ENCODE peak calls at places on chromosomes 13 and 19, in four cellular contexts. Q is mesendoderm, A is H1, M is IMR-90. P is an unnamed sample.

GRCh38 chr13:105817011-105817410 is 718.5 kb downstream of the EFNB2 start:
- DNase-seq in Q (peak; percentile 94), A (peak; percentile 61), M (no peak), P (peak; percentile 67)

GRCh38 chr13:112057736-112058518 is 9.0 kb upstream of the SOX1 start:
- DNase-seq in Q (no peak), A (no peak), M (no peak), P (peak; percentile 56)

GRCh38 chr13:109212630-109213029 is 573.8 kb downstream of the IRS2 start:
- DNase-seq in Q (no peak), A (no peak), M (no peak), P (no peak)

GRCh38 chr19:23071087-23071511 is 45.7 kb upstream of the ZNF730 start:
- DNase-seq in Q (no peak), A (no peak), M (peak; percentile 3), P (peak; percentile 24)

GRCh38 chr19:48656840-48657474 is 11.0 kb upstream of the CA11 start:
- DNase-seq in Q (peak; percentile 87), A (no peak), M (peak; percentile 95), P (no peak)

GRCh38 chr13:32645854-32646253 is 59.6 kb downstream of the PDS5B start:
- DNase-seq in Q (no peak), A (no peak), M (no peak), P (no peak)

GRCh38 chr19:32104465-32105235 is 240.8 kb upstream of the ZNF507 start:
- DNase-seq in Q (no peak), A (no peak), M (no peak), P (no peak)

GRCh38 chr19:39820696-39821095 is 13.3 kb downstream of the DYRK1B start:
- DNase-seq in Q (no peak), A (no peak), M (no peak), P (no peak)

GRCh38 chr19:6856749-6857372 is 30.5 kb upstream of the ADGRE1 start:
- DNase-seq in Q (no peak), A (no peak), M (no peak), P (no peak)

GRCh38 chr19:30520735-30521479 is 148.7 kb downstream of the ZNF536 start:
- DNase-seq in Q (no peak), A (no peak), M (no peak), P (no peak)

GRCh38 chr19:35421362-35421761 is 26.7 kb upstream of the FFAR2 start:
- DNase-seq in Q (no peak), A (no peak), M (no peak), P (no peak)

GRCh38 chr19:7982103-7982502 is 23.3 kb downstream of the ELAVL1 start:
- DNase-seq in Q (no peak), A (no peak), M (no peak), P (no peak)

GRCh38 chr13:104737713-104738112 is 1671.5 kb upstream of the SLC10A2 start:
- DNase-seq in Q (no peak), A (no peak), M (no peak), P (no peak)

GRCh38 chr19:6417713-6418561 is 6.7 kb downstream of the KHSRP start:
- DNase-seq in Q (peak; percentile 31), A (no peak), M (peak; percentile 5), P (no peak)

GRCh38 chr19:27870293-27870692 is 1342.7 kb downstream of the UQCRFS1 start:
- DNase-seq in Q (no peak), A (no peak), M (no peak), P (no peak)

GRCh38 chr19:27867981-27868380 is 1345.0 kb downstream of the UQCRFS1 start:
- DNase-seq in Q (no peak), A (no peak), M (no peak), P (no peak)

GRCh38 chr19:27876489-27876888 is 1336.5 kb downstream of the UQCRFS1 start:
- DNase-seq in Q (no peak), A (no peak), M (no peak), P (no peak)

GRCh38 chr19:27872370-27872769 is 1340.6 kb downstream of the UQCRFS1 start:
- DNase-seq in Q (no peak), A (no peak), M (no peak), P (no peak)
- H3K56ac ChIP-seq in Q (no peak overlapping the region), A (no peak overlapping the region), M (no peak overlapping the region), P (no peak overlapping the region)

GRCh38 chr19:17054746-17055145 is 20.5 kb downstream of the HAUS8 start:
- DNase-seq in Q (no peak), A (no peak), M (no peak), P (no peak)

GRCh38 chr19:17049711-17050280 is 23.2 kb upstream of the CPAMD8 start:
- DNase-seq in Q (no peak), A (no peak), M (peak; percentile 73), P (no peak)

GRCh38 chr19:17048885-17049453 is 22.4 kb upstream of the CPAMD8 start:
- DNase-seq in Q (no peak), A (no peak), M (no peak), P (no peak)

GRCh38 chr19:17055636-17056035 is 19.6 kb downstream of the HAUS8 start:
- DNase-seq in Q (no peak), A (no peak), M (no peak), P (no peak)

DNA sequence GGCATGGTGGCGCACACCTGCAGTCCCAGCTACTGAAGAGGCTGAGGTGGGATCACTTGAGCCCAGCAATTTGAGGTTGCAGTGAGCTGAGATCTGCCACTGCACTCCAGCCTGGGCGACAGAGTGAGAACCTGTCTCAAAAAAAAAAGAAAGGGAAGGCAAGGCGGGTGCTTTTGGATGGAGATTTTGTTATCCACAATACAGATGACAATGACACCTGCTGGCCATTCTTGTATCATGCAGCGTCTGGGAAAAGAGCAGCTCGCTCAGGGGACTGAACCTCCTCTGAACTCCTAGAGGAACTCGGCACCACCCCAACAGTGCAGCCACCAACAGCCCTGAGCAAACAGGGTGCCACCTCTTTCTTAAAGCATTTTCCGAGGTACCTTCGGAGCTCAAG is 22.8 kb downstream of the HAUS8 start:
- DNase-seq in Q (peak; percentile 70), A (no peak), M (peak; percentile 59), P (peak; percentile 58)
- H3K56ac ChIP-seq in Q (no peak overlapping the region), A (no peak overlapping the region), M (no peak overlapping the region), P (no peak overlapping the region)

GRCh38 chr13:97231118-97231831 is 9.1 kb downstream of the MBNL2 start:
- DNase-seq in Q (no peak), A (no peak), M (no peak), P (no peak)
- H3K56ac ChIP-seq in Q (no peak overlapping the region), A (no peak overlapping the region), M (peak overlapping the region; percentile 23), P (no peak overlapping the region)

GRCh38 chr13:73903561-73903960 is 230.6 kb downstream of the KLF12 start:
- DNase-seq in Q (no peak), A (no peak), M (no peak), P (peak; percentile 47)
- H3K56ac ChIP-seq in Q (no peak overlapping the region), A (no peak overlapping the region), M (no peak overlapping the region), P (no peak overlapping the region)

P was measured in H9.